ENCODE peak calls at places on chromosomes 6 and 20, in seven cellular contexts. X, K, D, H, G, A and L are unnamed samples.

GRCh38 chr6:157019733-157020132 is 242.6 kb downstream of the ARID1B start:
- DNase-seq in D (no peak), G (no peak), X (no peak), A (no peak), K (no peak), H (no peak), L (no peak)

GRCh38 chr6:138250053-138250452 is 31.8 kb upstream of the PBOV1 start:
- DNase-seq in G (no peak), D (no peak), H (no peak), K (no peak), A (no peak), X (no peak), L (no peak)

GRCh38 chr6:39432311-39433025 is 110.0 kb upstream of the KCNK16 start:
- DNase-seq in D (no peak), G (no peak), K (no peak), A (peak), X (no peak), H (no peak), L (no peak)

GRCh38 chr20:15195378-15195777 is 858.0 kb upstream of the FLRT3 start:
- DNase-seq in A (no peak), H (no peak), G (no peak), D (no peak), K (no peak), X (no peak), L (no peak)

GRCh38 chr20:1328680-1329330 is at the start of gene SDCBP2:
- DNase-seq in D (no peak), X (no peak), G (no peak), A (no peak), K (no peak), H (no peak), L (no peak)

GRCh38 chr20:53652090-53652858 is 58.6 kb upstream of the ZNF217 start:
- DNase-seq in A (no peak), D (no peak), X (no peak), H (peak), K (no peak), G (no peak), L (no peak)

GRCh38 chr20:52242237-52243230 is 51.0 kb upstream of the ZFP64 start:
- DNase-seq in K (no peak), H (peak), G (no peak), X (peak), A (peak), D (peak), L (peak)

GRCh38 chr6:17045581-17046322 is 56.1 kb upstream of the STMND1 start:
- DNase-seq in H (no peak), K (no peak), G (peak), A (peak), X (no peak), D (peak), L (no peak)

GRCh38 chr6:65182681-65183080 is 524.3 kb downstream of the EYS start:
- DNase-seq in X (no peak), D (no peak), A (no peak), G (no peak), K (no peak), H (no peak), L (no peak)

GRCh38 chr6:51337277-51337676 is 518.6 kb downstream of the TFAP2B start:
- DNase-seq in X (no peak), K (no peak), D (no peak), A (no peak), G (no peak), H (no peak), L (no peak)

GRCh38 chr6:31446481-31446880 is 43.1 kb downstream of the MICA start:
- DNase-seq in X (no peak), D (no peak), K (no peak), H (no peak), G (no peak), A (no peak), L (no peak)

GRCh38 chr6:142669701-142670351 is 275.1 kb downstream of the HIVEP2 start:
- DNase-seq in A (no peak), K (no peak), H (no peak), D (no peak), X (no peak), G (no peak), L (no peak)

GRCh38 chr6:38702471-38703397 is at the start of gene GLO1:
- DNase-seq in X (peak), A (peak), H (peak), K (peak), G (peak), D (peak), L (peak)

GRCh38 chr20:19739351-19739750 is 18.7 kb upstream of the RIN2 start:
- DNase-seq in X (no peak), K (no peak), G (no peak), H (no peak), A (no peak), D (no peak), L (no peak)

GRCh38 chr20:62363920-62364851 is 2.9 kb downstream of the LAMA5 start:
- DNase-seq in H (no peak), D (no peak), X (no peak), G (no peak), K (no peak), A (no peak), L (no peak)

GRCh38 chr6:165001502-165002157 is 307.8 kb downstream of the C6orf118 start:
- DNase-seq in X (no peak), G (no peak), D (no peak), K (no peak), A (no peak), H (no peak), L (no peak)